ENCODE peak calls at places on chromosomes 3 and 15, in six cellular contexts. C is tibial nerve; U is RPMI7951; D is GM19239; T is substantia nigra; K is naive thymus-derived CD4-positive, alpha-beta T cell. E is an unnamed sample.

GRCh38 chr3:10758304-10759037 is 57.6 kb upstream of the SLC6A11 start:
- DNase-seq in T (peak), K (peak), D (peak), C (no peak), U (peak), E (peak)

GRCh38 chr3:68972358-68972979 is 40.1 kb upstream of the TAFA4 start:
- DNase-seq in U (peak), C (no peak), T (peak), K (peak), D (peak), E (peak)

GRCh38 chr3:16286161-16286560 is 21.1 kb downstream of the OXNAD1 start:
- DNase-seq in U (no peak), D (no peak), C (no peak), T (no peak), K (peak), E (no peak)

GRCh38 chr15:70526221-70526973 is 237.0 kb downstream of the UACA start:
- DNase-seq in T (no peak), U (peak), D (no peak), K (no peak), C (peak), E (peak)

GRCh38 chr3:60017631-60018030 is 967.8 kb upstream of the CFAP20DC start:
- DNase-seq in T (no peak), U (peak), D (no peak), K (peak), C (no peak), E (no peak)

GRCh38 chr15:92161039-92161670 is 232.5 kb upstream of the ST8SIA2 start:
- DNase-seq in C (no peak), T (no peak), D (peak), U (no peak), K (no peak), E (no peak)

GRCh38 chr3:5053021-5053831 is 68.9 kb upstream of the ARL8B start:
- DNase-seq in U (peak), T (peak), C (no peak), D (no peak), K (no peak), E (peak)

GRCh38 chr15:31260646-31261265 is 65.9 kb upstream of the KLF13 start:
- DNase-seq in T (no peak), C (no peak), U (no peak), K (no peak), D (no peak), E (no peak)

GRCh38 chr3:36688815-36689214 is 75.5 kb downstream of the DCLK3 start:
- DNase-seq in U (no peak), T (no peak), D (no peak), C (no peak), K (no peak), E (no peak)

GRCh38 chr3:64163019-64163754 is 62.1 kb downstream of the PRICKLE2 start:
- DNase-seq in T (no peak), U (no peak), D (no peak), C (no peak), K (no peak), E (no peak)

GRCh38 chr15:55775316-55775715 is 32.4 kb upstream of the PRTG start:
- DNase-seq in T (no peak), U (peak), K (no peak), D (no peak), C (no peak), E (peak)

GRCh38 chr3:34511891-34512290 is 713.5 kb downstream of the PDCD6IP start:
- DNase-seq in C (no peak), K (no peak), U (no peak), T (no peak), D (no peak), E (no peak)

GRCh38 chr15:28123408-28124023 is 24.4 kb upstream of the OCA2 start:
- DNase-seq in K (no peak), C (peak), D (no peak), T (peak), U (peak), E (peak)

GRCh38 chr15:74240002-74240568 is 4.0 kb downstream of the CCDC33 start:
- DNase-seq in K (no peak), C (peak), T (peak), D (no peak), U (peak), E (peak)

GRCh38 chr3:105359098-105359762 is 7.5 kb upstream of the ALCAM start:
- DNase-seq in T (no peak), D (no peak), U (peak), C (no peak), K (no peak), E (peak)

GRCh38 chr3:128167973-128168674 is 14.8 kb downstream of the EEFSEC start:
- DNase-seq in T (no peak), U (no peak), K (no peak), D (no peak), C (no peak), E (no peak)

GRCh38 chr3:114454592-114455251 is 160.9 kb downstream of the TIGIT start:
- DNase-seq in T (peak), D (no peak), K (peak), C (no peak), U (no peak), E (peak)

GRCh38 chr15:35243758-35244157 is 158.7 kb upstream of the NANOGP8 start:
- DNase-seq in C (no peak), D (no peak), U (no peak), T (no peak), K (no peak), E (peak)

GRCh38 chr3:128499724-128500275 is 6.8 kb upstream of the GATA2 start:
- DNase-seq in C (no peak), K (no peak), T (no peak), U (peak), D (no peak), E (peak)

GRCh38 chr15:51647128-51647562 is 24.6 kb upstream of the DMXL2 start:
- DNase-seq in C (peak), T (peak), D (no peak), K (no peak), U (peak), E (peak)

GRCh38 chr15:70892912-70893560 is 410 bp downstream of the LRRC49 start:
- DNase-seq in C (no peak), D (no peak), T (peak), K (no peak), U (peak), E (peak)

GRCh38 chr3:69932501-69932900 is 67.0 kb upstream of the SAMMSON start:
- DNase-seq in D (no peak), C (no peak), K (no peak), T (no peak), U (no peak), E (no peak)

GRCh38 chr15:26970712-26971210 is at the start of gene GABRG3:
- DNase-seq in K (no peak), T (no peak), U (no peak), D (no peak), C (no peak), E (no peak)

E was measured in EL.